ENCODE peak calls at places on chromosomes 3 and 15, in six cellular contexts. S is neural crest cell; N is activated T-cell treated with anti-CD3 and anti-CD28 coated beads, Interleukin-2, amount 50 U/mL, for 1 hour; U is GM20000; W is CD8-positive, alpha-beta memory T cell; C is effector memory CD8-positive, alpha-beta T cell. J is an unnamed sample.

GRCh38 chr15:81024891-81025290 is 24.2 kb downstream of the TLNRD1 start:
- DNase-seq in S (no peak), N (no peak), C (no peak), W (no peak), U (no peak), J (no peak)

GRCh38 chr3:9340450-9341009 is 22.3 kb upstream of the THUMPD3 start:
- DNase-seq in S (no peak), U (no peak), C (no peak), W (no peak), N (no peak), J (no peak)

GRCh38 chr3:114404590-114404989 is 110.8 kb downstream of the TIGIT start:
- DNase-seq in C (no peak), N (no peak), S (no peak), U (no peak), W (no peak), J (no peak)

GRCh38 chr3:54211097-54211496 is 88.7 kb downstream of the CACNA2D3 start:
- DNase-seq in W (no peak), C (no peak), N (no peak), U (no peak), S (no peak), J (no peak)

GRCh38 chr3:63364909-63365308 is 86.8 kb downstream of the SYNPR start:
- DNase-seq in C (no peak), S (no peak), W (no peak), N (no peak), U (no peak), J (peak; percentile 38)

GRCh38 chr15:73049564-73050215 is 2.6 kb upstream of the NEO1 start:
- DNase-seq in C (no peak), U (no peak), W (no peak), N (no peak), S (no peak), J (no peak)

GRCh38 chr3:182668541-182668940 is 124.8 kb upstream of the ATP11B start:
- DNase-seq in S (no peak), W (no peak), U (no peak), N (no peak), C (no peak), J (no peak)

GRCh38 chr3:181442066-181442465 is 269.7 kb upstream of the SOX2 start:
- DNase-seq in S (no peak), N (no peak), U (no peak), C (no peak), W (no peak), J (no peak)

GRCh38 chr3:138112362-138112761 is 3.0 kb downstream of the DZIP1L start:
- DNase-seq in U (no peak), S (no peak), W (no peak), N (no peak), C (no peak), J (no peak)

GRCh38 chr3:178434206-178434805 is 101.9 kb upstream of the KCNMB2 start:
- DNase-seq in U (no peak), W (no peak), N (no peak), S (no peak), C (no peak), J (no peak)

GRCh38 chr15:64343841-64344240 is 12.1 kb downstream of the CSNK1G1 start:
- DNase-seq in W (no peak), C (no peak), N (no peak), U (no peak), S (no peak), J (no peak)

GRCh38 chr3:110902453-110903085 is 169.0 kb upstream of the NECTIN3 start:
- DNase-seq in C (no peak), W (no peak), U (no peak), S (no peak), N (no peak), J (no peak)

GRCh38 chr3:72458365-72458764 is 389.9 kb downstream of the SHQ1 start:
- DNase-seq in N (no peak), W (no peak), U (no peak), S (no peak), C (no peak), J (no peak)

GRCh38 chr3:62229908-62230307 is 143.4 kb downstream of the FEZF2 start:
- DNase-seq in W (no peak), U (no peak), N (no peak), S (no peak), C (no peak), J (no peak)

GRCh38 chr3:197746801-197747237 is 2.9 kb upstream of the FYTTD1 start:
- DNase-seq in U (no peak), N (no peak), S (no peak), C (no peak), W (no peak), J (no peak)

GRCh38 chr3:58388550-58389061 is 45.0 kb downstream of the PDHB start:
- DNase-seq in U (no peak), W (no peak), S (no peak), C (no peak), N (no peak), J (no peak)

GRCh38 chr3:138625707-138626365 is 17.3 kb downstream of the FAIM start:
- DNase-seq in W (no peak), S (no peak), U (no peak), N (no peak), C (no peak), J (no peak)

GRCh38 chr15:70826634-70827033 is 27.3 kb downstream of the LARP6 start:
- DNase-seq in N (no peak), U (no peak), S (no peak), C (no peak), W (no peak), J (no peak)

GRCh38 chr3:36381311-36381956 is 1.1 kb downstream of the STAC start:
- DNase-seq in N (no peak), S (no peak), W (no peak), U (no peak), C (no peak), J (no peak)

GRCh38 chr15:96234109-96234892 is 96.2 kb upstream of the NR2F2 start:
- DNase-seq in C (no peak), N (no peak), S (no peak), U (no peak), W (no peak), J (no peak)

GRCh38 chr3:52782412-52783210 is 5.2 kb downstream of the ITIH1 start:
- DNase-seq in C (no peak), N (no peak), U (no peak), W (no peak), S (no peak), J (no peak)

GRCh38 chr3:157131861-157132260 is 28.1 kb downstream of the CCNL1 start:
- DNase-seq in C (no peak), U (no peak), N (no peak), S (no peak), W (no peak), J (no peak)

GRCh38 chr15:50028323-50028722 is 90.7 kb downstream of the ATP8B4 start:
- DNase-seq in N (no peak), S (no peak), C (no peak), W (no peak), U (no peak), J (no peak)

GRCh38 chr3:94626599-94626998 is 563.7 kb downstream of the NSUN3 start:
- DNase-seq in U (no peak), W (no peak), C (no peak), N (no peak), S (no peak), J (no peak)

GRCh38 chr3:184691397-184692131 is 20.3 kb downstream of the MAGEF1 start:
- DNase-seq in U (no peak), S (no peak), W (no peak), C (no peak), N (no peak), J (no peak)

GRCh38 chr15:48170981-48171380 is 7.1 kb downstream of the MYEF2 start:
- DNase-seq in U (no peak), N (no peak), W (no peak), C (no peak), S (no peak), J (no peak)

GRCh38 chr3:65979152-65979551 is 59.6 kb downstream of the MAGI1 start:
- DNase-seq in W (no peak), C (no peak), N (no peak), S (no peak), U (no peak), J (no peak)